ENCODE peak calls at places on chromosomes 7 and 10, in ten cellular contexts. One of them, this sample, is unnamed.

GRCh38 chr7:32142649-32143048 is 72.4 kb upstream of the PDE1C start:
- DNase-seq in psoas muscle: no peak
- DNase-seq in HepG2: no peak
- DNase-seq in mammary epithelial cell: peak
- DNase-seq in GM12865: no peak
- DNase-seq in choroid plexus epithelial cell: peak
- DNase-seq in CD8-positive, alpha-beta T cell: no peak
- DNase-seq in hepatocyte: no peak
- DNase-seq in Caco-2: no peak
- DNase-seq in left ventricle myocardium inferior: no peak
- DNase-seq in this sample: no peak

GRCh38 chr7:125122225-125122624 is 192.6 kb upstream of the POT1 start:
- DNase-seq in GM12865: no peak
- DNase-seq in choroid plexus epithelial cell: no peak
- DNase-seq in left ventricle myocardium inferior: no peak
- DNase-seq in mammary epithelial cell: no peak
- DNase-seq in psoas muscle: no peak
- DNase-seq in HepG2: no peak
- DNase-seq in hepatocyte: no peak
- DNase-seq in Caco-2: no peak
- DNase-seq in CD8-positive, alpha-beta T cell: no peak
- DNase-seq in this sample: no peak

GRCh38 chr7:42774436-42774835 is 137.4 kb downstream of the C7orf25 start:
- DNase-seq in CD8-positive, alpha-beta T cell: no peak
- DNase-seq in psoas muscle: no peak
- DNase-seq in GM12865: no peak
- DNase-seq in HepG2: no peak
- DNase-seq in Caco-2: no peak
- DNase-seq in choroid plexus epithelial cell: no peak
- DNase-seq in hepatocyte: no peak
- DNase-seq in left ventricle myocardium inferior: no peak
- DNase-seq in mammary epithelial cell: peak
- DNase-seq in this sample: no peak

GRCh38 chr10:17453377-17454091 is 861 bp downstream of the ST8SIA6 start:
- DNase-seq in choroid plexus epithelial cell: peak
- DNase-seq in left ventricle myocardium inferior: peak
- DNase-seq in hepatocyte: peak
- DNase-seq in CD8-positive, alpha-beta T cell: peak
- DNase-seq in Caco-2: peak
- DNase-seq in psoas muscle: peak
- DNase-seq in HepG2: no peak
- DNase-seq in GM12865: no peak
- DNase-seq in mammary epithelial cell: peak
- DNase-seq in this sample: no peak

GRCh38 chr10:34666008-34666700 is 148.9 kb downstream of the PARD3 start:
- DNase-seq in Caco-2: peak
- DNase-seq in left ventricle myocardium inferior: no peak
- DNase-seq in mammary epithelial cell: peak
- DNase-seq in GM12865: peak
- DNase-seq in psoas muscle: no peak
- DNase-seq in hepatocyte: peak
- DNase-seq in HepG2: no peak
- DNase-seq in choroid plexus epithelial cell: peak
- DNase-seq in CD8-positive, alpha-beta T cell: no peak
- DNase-seq in this sample: peak

GRCh38 chr10:4721994-4722753 is 103.8 kb upstream of the AKR1E2 start:
- DNase-seq in HepG2: no peak
- DNase-seq in CD8-positive, alpha-beta T cell: no peak
- DNase-seq in left ventricle myocardium inferior: no peak
- DNase-seq in choroid plexus epithelial cell: peak
- DNase-seq in psoas muscle: no peak
- DNase-seq in Caco-2: no peak
- DNase-seq in mammary epithelial cell: peak
- DNase-seq in GM12865: no peak
- DNase-seq in hepatocyte: peak
- DNase-seq in this sample: no peak

GRCh38 chr7:136342221-136342620 is 365.1 kb upstream of the MTPN start:
- DNase-seq in left ventricle myocardium inferior: no peak
- DNase-seq in hepatocyte: no peak
- DNase-seq in mammary epithelial cell: no peak
- DNase-seq in CD8-positive, alpha-beta T cell: no peak
- DNase-seq in GM12865: no peak
- DNase-seq in HepG2: no peak
- DNase-seq in psoas muscle: no peak
- DNase-seq in Caco-2: no peak
- DNase-seq in choroid plexus epithelial cell: no peak
- DNase-seq in this sample: no peak

GRCh38 chr7:38052786-38053185 is 125.3 kb upstream of the STARD3NL start:
- DNase-seq in CD8-positive, alpha-beta T cell: no peak
- DNase-seq in choroid plexus epithelial cell: no peak
- DNase-seq in left ventricle myocardium inferior: no peak
- DNase-seq in mammary epithelial cell: no peak
- DNase-seq in psoas muscle: no peak
- DNase-seq in hepatocyte: no peak
- DNase-seq in Caco-2: no peak
- DNase-seq in GM12865: no peak
- DNase-seq in HepG2: no peak
- DNase-seq in this sample: no peak

DNA sequence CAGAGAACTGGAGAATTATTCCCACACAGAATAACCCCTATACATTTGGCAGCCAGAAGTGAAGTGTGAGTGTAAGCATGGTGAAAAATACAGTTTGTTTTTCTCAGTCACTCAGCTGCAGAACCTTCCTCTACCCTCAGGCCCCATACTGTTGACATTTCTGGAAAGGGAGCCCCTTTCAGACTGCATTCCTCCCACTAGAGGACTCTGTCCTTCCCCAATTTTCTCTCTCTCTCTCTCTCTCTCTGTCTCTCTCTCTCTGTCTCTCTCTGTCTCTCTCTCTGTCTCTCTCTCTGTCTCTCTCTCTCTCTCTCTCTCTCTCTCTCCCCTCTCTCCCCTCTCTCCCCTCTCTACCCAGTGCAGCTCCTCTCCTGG is 86.8 kb upstream of the STEAP1B start:
- DNase-seq in CD8-positive, alpha-beta T cell: no peak
- DNase-seq in hepatocyte: peak
- DNase-seq in Caco-2: peak
- DNase-seq in mammary epithelial cell: peak
- DNase-seq in psoas muscle: no peak
- DNase-seq in GM12865: no peak
- DNase-seq in HepG2: peak
- DNase-seq in choroid plexus epithelial cell: peak
- DNase-seq in left ventricle myocardium inferior: no peak
- DNase-seq in this sample: no peak
- TF ChIP-seq CTCF in CD8-positive, alpha-beta T cell: no peak
- TF ChIP-seq CTCF in hepatocyte: peak
- TF ChIP-seq CTCF in Caco-2: peak
- TF ChIP-seq CTCF in mammary epithelial cell: peak
- TF ChIP-seq CTCF in psoas muscle: peak
- TF ChIP-seq CTCF in GM12865: no peak
- TF ChIP-seq CTCF in HepG2: peak
- TF ChIP-seq CTCF in choroid plexus epithelial cell: peak
- TF ChIP-seq CTCF in left ventricle myocardium inferior: peak
- TF ChIP-seq CTCF in this sample: peak

GRCh38 chr7:154927624-154928125 is 75.2 kb downstream of the PAXIP1 start:
- DNase-seq in psoas muscle: no peak
- DNase-seq in Caco-2: peak
- DNase-seq in GM12865: peak
- DNase-seq in left ventricle myocardium inferior: peak
- DNase-seq in HepG2: peak
- DNase-seq in mammary epithelial cell: peak
- DNase-seq in hepatocyte: peak
- DNase-seq in CD8-positive, alpha-beta T cell: peak
- DNase-seq in choroid plexus epithelial cell: peak
- DNase-seq in this sample: peak

GRCh38 chr7:154928136-154929005 is 74.6 kb downstream of the PAXIP1 start:
- DNase-seq in hepatocyte: peak
- DNase-seq in psoas muscle: no peak
- DNase-seq in left ventricle myocardium inferior: no peak
- DNase-seq in GM12865: peak
- DNase-seq in choroid plexus epithelial cell: peak
- DNase-seq in mammary epithelial cell: peak
- DNase-seq in CD8-positive, alpha-beta T cell: peak
- DNase-seq in Caco-2: peak
- DNase-seq in HepG2: peak
- DNase-seq in this sample: peak

GRCh38 chr7:154931906-154932305 is 71.0 kb downstream of the PAXIP1 start:
- DNase-seq in HepG2: no peak
- DNase-seq in mammary epithelial cell: no peak
- DNase-seq in psoas muscle: no peak
- DNase-seq in left ventricle myocardium inferior: no peak
- DNase-seq in CD8-positive, alpha-beta T cell: no peak
- DNase-seq in choroid plexus epithelial cell: peak
- DNase-seq in GM12865: no peak
- DNase-seq in Caco-2: no peak
- DNase-seq in hepatocyte: no peak
- DNase-seq in this sample: no peak

DNA sequence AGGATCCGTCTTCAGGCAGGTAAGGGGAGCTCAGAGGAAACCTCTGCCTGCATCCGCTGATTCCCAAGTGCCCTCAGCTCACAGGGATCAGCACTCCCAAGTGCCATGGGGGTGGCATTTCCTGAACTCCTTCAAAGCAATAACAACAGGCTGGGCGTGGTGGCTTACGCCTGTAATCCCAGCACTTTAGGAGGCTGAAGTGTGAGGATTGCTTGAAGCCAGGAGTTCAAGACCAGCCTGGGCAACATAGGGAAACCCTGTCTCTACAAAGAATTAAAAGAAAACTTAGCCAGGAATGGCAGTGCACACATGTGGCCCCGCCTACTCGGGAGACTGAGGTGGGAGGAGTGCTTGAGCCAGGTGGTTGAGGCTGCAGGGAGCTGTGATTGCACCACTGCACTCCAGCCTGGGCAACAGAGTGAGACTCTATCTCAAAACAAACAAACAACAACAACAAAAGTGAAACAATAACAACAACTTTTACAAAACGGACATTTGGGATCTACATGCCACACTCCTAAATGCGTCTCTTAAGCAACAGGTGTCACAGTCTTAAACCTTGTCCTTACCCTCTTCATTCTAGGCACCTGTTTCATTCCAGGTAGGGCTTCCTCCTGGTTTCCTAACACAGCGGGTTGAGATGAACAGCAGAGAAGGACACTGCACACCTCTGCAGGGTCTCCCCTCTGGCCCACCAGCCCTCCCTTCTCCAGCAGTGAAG is 73.8 kb downstream of the PAXIP1 start:
- DNase-seq in psoas muscle: no peak
- DNase-seq in Caco-2: no peak
- DNase-seq in left ventricle myocardium inferior: no peak
- DNase-seq in hepatocyte: no peak
- DNase-seq in GM12865: peak
- DNase-seq in choroid plexus epithelial cell: no peak
- DNase-seq in mammary epithelial cell: peak
- DNase-seq in CD8-positive, alpha-beta T cell: no peak
- DNase-seq in HepG2: no peak
- DNase-seq in this sample: no peak
- H3K4me3 ChIP-seq in psoas muscle: peak
- H3K4me3 ChIP-seq in Caco-2: peak
- H3K4me3 ChIP-seq in left ventricle myocardium inferior: peak
- H3K4me3 ChIP-seq in hepatocyte: peak
- H3K4me3 ChIP-seq in GM12865: peak
- H3K4me3 ChIP-seq in choroid plexus epithelial cell: peak
- H3K4me3 ChIP-seq in mammary epithelial cell: peak
- H3K4me3 ChIP-seq in CD8-positive, alpha-beta T cell: peak
- H3K4me3 ChIP-seq in HepG2: peak
- H3K4me3 ChIP-seq in this sample: peak

DNA sequence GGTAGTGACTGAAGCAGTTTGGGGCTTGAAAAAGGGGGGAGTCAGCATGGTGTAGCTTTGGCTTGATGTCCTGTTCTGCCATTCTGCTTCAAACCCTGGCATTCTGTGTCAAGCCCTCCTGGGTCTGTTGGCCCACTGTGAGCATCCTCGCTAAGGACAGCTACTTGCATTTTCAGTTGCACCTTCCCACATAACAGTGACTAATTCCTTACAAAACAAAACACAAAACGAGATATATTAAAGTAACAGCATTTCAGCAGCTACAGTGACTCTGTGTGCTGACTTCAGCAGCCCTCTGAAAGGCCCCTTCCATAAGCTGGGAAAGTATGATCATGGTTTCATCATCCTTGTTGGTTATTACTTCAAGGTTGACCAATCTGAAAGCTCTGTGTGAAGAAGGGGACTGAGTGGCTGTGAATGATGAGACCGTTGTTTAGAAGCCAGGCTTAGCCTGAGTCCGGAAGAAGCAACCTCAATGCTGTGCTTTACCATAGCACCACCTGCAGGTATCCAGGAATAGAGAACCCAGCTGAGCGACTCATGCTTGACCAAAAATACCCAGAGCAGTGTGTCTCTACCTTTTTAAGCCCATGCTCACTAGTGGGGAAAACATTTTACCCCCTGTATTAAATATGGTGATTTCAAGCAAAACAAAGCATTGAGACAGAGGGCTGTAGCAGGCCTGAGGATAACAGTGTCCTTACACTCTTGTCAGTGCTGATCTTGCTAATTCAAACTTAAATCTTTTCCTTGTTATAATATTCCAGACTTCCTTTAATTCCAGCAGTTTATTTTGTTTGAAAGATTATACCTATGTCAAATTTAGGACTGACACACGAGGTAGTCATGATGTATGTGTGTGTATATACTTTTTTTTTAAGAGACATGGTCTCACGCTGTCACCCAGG is 42.6 kb upstream of the CC2D2B start:
- DNase-seq in Caco-2: peak
- DNase-seq in hepatocyte: peak
- DNase-seq in GM12865: peak
- DNase-seq in HepG2: peak
- DNase-seq in psoas muscle: no peak
- DNase-seq in left ventricle myocardium inferior: no peak
- DNase-seq in CD8-positive, alpha-beta T cell: no peak
- DNase-seq in choroid plexus epithelial cell: peak
- DNase-seq in mammary epithelial cell: peak
- DNase-seq in this sample: peak
- TF ChIP-seq CTCF in Caco-2: peak
- TF ChIP-seq CTCF in hepatocyte: peak
- TF ChIP-seq CTCF in GM12865: peak
- TF ChIP-seq CTCF in HepG2: peak
- TF ChIP-seq CTCF in psoas muscle: peak
- TF ChIP-seq CTCF in left ventricle myocardium inferior: peak
- TF ChIP-seq CTCF in CD8-positive, alpha-beta T cell: peak
- TF ChIP-seq CTCF in choroid plexus epithelial cell: peak
- TF ChIP-seq CTCF in mammary epithelial cell: peak
- TF ChIP-seq CTCF in this sample: peak

GRCh38 chr10:125564570-125564969 is 118.4 kb downstream of the TEX36 start:
- DNase-seq in mammary epithelial cell: no peak
- DNase-seq in hepatocyte: no peak
- DNase-seq in Caco-2: no peak
- DNase-seq in choroid plexus epithelial cell: no peak
- DNase-seq in left ventricle myocardium inferior: no peak
- DNase-seq in GM12865: no peak
- DNase-seq in CD8-positive, alpha-beta T cell: no peak
- DNase-seq in psoas muscle: no peak
- DNase-seq in HepG2: no peak
- DNase-seq in this sample: no peak

GRCh38 chr10:125562737-125563136 is 120.2 kb downstream of the TEX36 start:
- DNase-seq in mammary epithelial cell: no peak
- DNase-seq in CD8-positive, alpha-beta T cell: no peak
- DNase-seq in psoas muscle: no peak
- DNase-seq in left ventricle myocardium inferior: no peak
- DNase-seq in GM12865: no peak
- DNase-seq in Caco-2: no peak
- DNase-seq in HepG2: no peak
- DNase-seq in choroid plexus epithelial cell: no peak
- DNase-seq in hepatocyte: no peak
- DNase-seq in this sample: no peak

GRCh38 chr10:125559210-125559609 is 123.8 kb downstream of the TEX36 start:
- DNase-seq in left ventricle myocardium inferior: no peak
- DNase-seq in Caco-2: no peak
- DNase-seq in hepatocyte: no peak
- DNase-seq in GM12865: peak
- DNase-seq in mammary epithelial cell: no peak
- DNase-seq in psoas muscle: no peak
- DNase-seq in CD8-positive, alpha-beta T cell: no peak
- DNase-seq in choroid plexus epithelial cell: no peak
- DNase-seq in HepG2: no peak
- DNase-seq in this sample: no peak

GRCh38 chr10:125556884-125557283 is 126.1 kb downstream of the TEX36 start:
- DNase-seq in Caco-2: peak
- DNase-seq in hepatocyte: no peak
- DNase-seq in GM12865: no peak
- DNase-seq in left ventricle myocardium inferior: no peak
- DNase-seq in psoas muscle: no peak
- DNase-seq in HepG2: no peak
- DNase-seq in choroid plexus epithelial cell: no peak
- DNase-seq in mammary epithelial cell: no peak
- DNase-seq in CD8-positive, alpha-beta T cell: no peak
- DNase-seq in this sample: no peak

DNA sequence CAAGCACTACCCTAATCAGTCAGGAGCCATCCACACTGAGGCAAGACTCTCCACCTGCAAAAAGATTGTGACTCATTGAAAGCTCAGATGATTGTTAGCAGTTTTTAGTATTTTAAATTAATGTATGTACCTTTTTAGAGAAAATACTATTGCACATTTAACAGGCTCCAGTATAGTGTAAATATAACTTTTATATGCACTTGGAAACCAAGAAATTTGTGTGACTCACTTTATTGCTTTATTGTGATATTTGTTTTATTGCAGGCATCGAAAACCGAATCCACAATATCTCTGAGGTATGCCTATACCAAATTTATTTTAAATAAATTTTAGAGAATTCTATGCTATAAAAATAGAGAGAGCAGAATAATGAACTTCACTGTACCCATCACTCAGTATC is 122.0 kb downstream of the TEX36 start:
- DNase-seq in mammary epithelial cell: no peak
- DNase-seq in psoas muscle: no peak
- DNase-seq in HepG2: no peak
- DNase-seq in left ventricle myocardium inferior: no peak
- DNase-seq in choroid plexus epithelial cell: no peak
- DNase-seq in hepatocyte: no peak
- DNase-seq in CD8-positive, alpha-beta T cell: no peak
- DNase-seq in Caco-2: no peak
- DNase-seq in GM12865: no peak
- DNase-seq in this sample: no peak
- H3K4me3 ChIP-seq in mammary epithelial cell: no peak
- H3K4me3 ChIP-seq in psoas muscle: no peak
- H3K4me3 ChIP-seq in HepG2: no peak
- H3K4me3 ChIP-seq in left ventricle myocardium inferior: no peak
- H3K4me3 ChIP-seq in choroid plexus epithelial cell: no peak
- H3K4me3 ChIP-seq in hepatocyte: no peak
- H3K4me3 ChIP-seq in CD8-positive, alpha-beta T cell: no peak
- H3K4me3 ChIP-seq in Caco-2: no peak
- H3K4me3 ChIP-seq in GM12865: no peak
- H3K4me3 ChIP-seq in this sample: no peak

This sample was measured in GM12864.